ENCODE peak calls at places on chromosomes 12 and 14, in four cellular contexts. T is endothelial cell, Q is PC-9, P is kidney. F is an unnamed sample.

GRCh38 chr12:118302053-118302452 is 70.7 kb downstream of the TAOK3 start:
- DNase-seq in T (no peak), P (no peak), Q (peak), F (peak)

GRCh38 chr12:107914460-107914977 is 140.0 kb downstream of the ASCL4 start:
- DNase-seq in Q (no peak), T (no peak), P (no peak), F (no peak)

GRCh38 chr12:29396774-29397173 is 15.8 kb upstream of the ERGIC2 start:
- DNase-seq in P (no peak), Q (no peak), T (no peak), F (no peak)

GRCh38 chr12:120249875-120250795 is 15.4 kb downstream of the PXN start:
- DNase-seq in T (no peak), P (peak), Q (no peak), F (no peak)

GRCh38 chr12:56086096-56086495 is 6.1 kb downstream of the ERBB3 start:
- DNase-seq in T (no peak), Q (peak), P (no peak), F (no peak)

GRCh38 chr14:94119071-94119470 is 8.5 kb downstream of the IFI27 start:
- DNase-seq in Q (no peak), T (no peak), P (no peak), F (peak)

GRCh38 chr14:54444003-54444402 is 2.8 kb upstream of the CNIH1 start:
- DNase-seq in P (no peak), Q (no peak), T (no peak), F (no peak)

GRCh38 chr14:67787673-67788072 is 28.7 kb downstream of the ZFYVE26 start:
- DNase-seq in T (no peak), P (no peak), Q (no peak), F (no peak)

GRCh38 chr14:52220924-52221802 is 46.3 kb upstream of the PTGDR start:
- DNase-seq in T (no peak), Q (no peak), P (no peak), F (no peak)

GRCh38 chr14:99908653-99909250 is 115.5 kb downstream of the EML1 start:
- DNase-seq in P (no peak), Q (no peak), T (no peak), F (no peak)

GRCh38 chr12:20653871-20654270 is 41.3 kb upstream of the SLCO1C1 start:
- DNase-seq in T (no peak), Q (no peak), P (no peak), F (no peak)

GRCh38 chr12:41190360-41190759 is 2.2 kb downstream of the PDZRN4 start:
- DNase-seq in P (no peak), T (peak), Q (no peak), F (no peak)

DNA sequence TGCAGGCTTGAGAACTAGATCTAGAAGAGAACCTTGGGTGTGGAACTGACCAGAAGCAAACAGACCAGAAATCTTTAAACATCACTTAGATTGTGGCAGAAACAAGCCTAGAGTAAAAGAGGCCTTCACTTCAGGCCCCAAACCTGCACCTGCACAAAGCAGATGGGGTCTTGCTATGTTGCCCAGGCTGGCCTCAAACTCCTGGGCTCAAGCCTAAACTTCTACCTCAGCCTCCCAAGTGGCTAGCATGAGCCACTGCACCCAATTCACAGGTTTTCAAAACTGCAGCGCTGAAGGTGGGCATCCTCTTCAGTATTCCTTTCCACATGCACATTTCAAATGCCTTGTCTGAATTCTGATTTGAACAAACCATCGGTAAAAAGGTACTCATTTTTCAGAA is 19.9 kb downstream of the MOK start:
- DNase-seq in P (no peak), T (no peak), Q (no peak), F (no peak)
- TF ChIP-seq CTCF in P (no peak), T (no peak), Q (no peak), F (no peak)

DNA sequence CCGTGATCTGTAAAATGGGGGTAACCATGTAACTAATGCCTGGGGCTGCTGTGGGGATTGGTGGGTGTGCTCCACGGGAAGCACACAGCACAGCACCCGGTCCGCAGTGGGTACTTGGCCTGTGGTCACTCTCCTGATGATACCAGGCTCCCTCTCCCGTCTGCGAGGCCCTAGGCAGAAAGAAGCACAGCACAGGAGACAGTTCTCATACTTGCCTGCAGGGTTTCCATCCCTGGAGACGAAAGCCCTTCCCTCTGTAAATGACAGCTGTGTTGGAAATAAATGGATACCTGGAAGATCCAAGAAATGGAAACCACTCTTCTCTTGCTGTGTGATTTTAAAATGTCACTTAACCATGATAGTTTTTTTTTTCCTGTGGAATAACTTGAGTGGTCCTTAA is 7.9 kb upstream of the PRMT8 start:
- DNase-seq in P (no peak), Q (no peak), T (no peak), F (no peak)
- TF ChIP-seq CTCF in P (no peak), Q (no peak), T (no peak), F (no peak)

DNA sequence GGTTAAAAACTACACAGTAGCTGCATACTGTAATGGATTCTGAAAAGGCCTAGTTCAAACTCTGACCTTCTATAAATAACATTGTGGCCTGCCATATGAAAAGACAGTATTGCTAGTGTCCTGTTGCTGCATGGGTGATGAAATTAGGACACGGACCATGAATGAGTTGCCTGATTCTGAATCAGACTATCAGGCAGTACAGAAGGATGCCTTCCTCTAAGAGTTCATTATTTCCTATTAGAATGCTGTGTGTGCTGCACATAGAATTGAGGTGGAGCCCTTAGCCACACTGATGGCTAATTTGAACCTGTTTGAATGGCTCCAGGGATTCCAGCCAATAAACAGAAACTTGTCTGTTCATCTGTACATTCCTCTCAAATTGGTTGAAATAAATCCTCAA is 483.2 kb downstream of the APAF1 start:
- DNase-seq in P (no peak), Q (no peak), T (no peak), F (no peak)
- TF ChIP-seq CTCF in P (no peak), Q (no peak), T (no peak), F (no peak)

DNA sequence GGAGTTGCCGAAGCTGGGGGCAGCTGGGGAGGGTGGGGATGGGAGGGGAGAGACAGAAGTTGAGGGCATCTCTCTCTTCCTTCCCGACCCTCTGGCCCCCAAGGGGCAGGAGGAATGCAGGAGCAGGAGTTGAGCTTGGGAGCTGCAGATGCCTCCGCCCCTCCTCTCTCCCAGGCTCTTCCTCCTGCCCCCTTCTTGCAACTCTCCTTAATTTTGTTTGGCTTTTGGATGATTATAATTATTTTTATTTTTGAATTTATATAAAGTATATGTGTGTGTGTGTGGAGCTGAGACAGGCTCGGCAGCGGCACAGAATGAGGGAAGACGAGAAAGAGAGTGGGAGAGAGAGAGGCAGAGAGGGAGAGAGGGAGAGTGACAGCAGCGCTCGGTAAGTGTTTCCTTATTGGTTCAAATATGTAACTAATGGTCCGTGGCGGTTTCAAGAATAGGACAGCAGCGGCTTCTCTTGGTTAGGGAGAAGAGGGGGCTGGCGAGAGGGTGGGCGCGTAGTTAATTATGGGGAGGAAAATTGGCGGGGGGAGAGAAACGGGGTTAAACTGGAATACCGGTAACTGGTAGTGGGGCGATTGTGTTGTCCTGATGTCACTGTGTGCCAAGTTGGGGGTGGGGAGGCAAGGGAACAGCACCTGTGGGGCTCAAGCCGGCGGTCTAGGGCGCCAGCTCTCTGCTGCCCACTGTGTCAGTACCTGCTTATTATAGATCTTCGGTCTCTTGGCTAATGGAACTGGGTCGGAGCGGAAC is 8.4 kb downstream of the HOXC8 start:
- DNase-seq in Q (no peak), P (peak), T (no peak), F (no peak)
- TF ChIP-seq CTCF in Q (no peak), P (no peak), T (no peak), F (no peak)

GRCh38 chr14:74218462-74218861 is 20.8 kb upstream of the VSX2 start:
- DNase-seq in T (no peak), P (no peak), Q (no peak), F (no peak)
- TF ChIP-seq CTCF in T (no peak), P (no peak), Q (no peak), F (no peak)

DNA sequence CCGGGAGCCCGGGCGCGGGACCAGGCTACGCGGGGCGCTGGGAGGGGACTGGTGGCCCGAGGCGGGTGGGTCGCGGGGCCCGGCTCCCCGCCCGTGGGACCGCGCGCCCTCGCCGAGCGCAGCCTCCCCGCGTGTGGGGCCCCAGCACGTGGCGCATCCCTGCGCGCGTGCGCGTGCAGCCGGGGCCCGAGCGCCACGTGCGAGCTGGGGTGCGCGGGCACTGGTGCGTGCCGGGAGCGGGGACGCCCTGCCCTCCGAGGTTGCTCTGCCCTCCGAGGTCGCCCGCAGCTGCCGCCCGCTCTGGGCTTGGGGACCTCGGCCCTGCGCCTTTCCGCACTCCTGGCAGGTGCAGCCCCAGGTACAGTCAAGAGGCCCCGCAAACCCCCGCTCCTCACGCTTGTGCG is 365 bp upstream of the CCDC88C start:
- DNase-seq in Q (peak), T (peak), P (peak), F (no peak)
- TF ChIP-seq CTCF in Q (no peak), T (no peak), P (no peak), F (no peak)

DNA sequence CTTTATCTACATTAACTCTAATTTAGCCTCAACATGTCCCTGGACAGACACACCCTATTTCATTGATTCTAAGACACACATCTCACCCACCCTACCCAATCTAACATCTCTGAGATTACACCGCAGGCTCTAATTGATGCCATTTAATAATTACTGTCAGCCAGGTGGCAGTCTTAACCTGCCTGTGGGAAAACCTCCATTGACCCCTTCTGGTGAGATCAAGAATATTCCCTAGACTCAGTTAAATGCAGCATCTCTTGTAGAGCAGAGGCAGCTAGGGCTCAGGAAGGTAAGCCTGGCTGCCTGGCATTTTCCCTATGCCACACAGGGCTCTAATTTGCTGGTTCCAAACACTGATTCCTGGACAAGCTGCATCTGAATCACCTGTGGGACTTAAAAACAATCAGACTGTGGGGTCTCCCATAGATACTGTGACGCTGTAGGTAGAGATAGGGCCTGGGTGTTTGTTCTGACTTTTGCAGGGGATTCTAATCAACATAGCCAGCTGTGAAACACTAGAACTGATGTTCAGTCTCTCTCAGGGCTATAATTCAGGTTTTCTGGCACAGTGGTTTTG is 14.3 kb downstream of the MCRS1 start:
- DNase-seq in Q (no peak), P (no peak), T (no peak), F (no peak)
- TF ChIP-seq CTCF in Q (peak), P (peak), T (no peak), F (peak)

GRCh38 chr12:113955109-113955970 is 10.8 kb downstream of the RBM19 start:
- DNase-seq in T (peak), P (no peak), Q (peak), F (no peak)
- TF ChIP-seq CTCF in T (peak), P (peak), Q (peak), F (peak)

GRCh38 chr12:6778571-6779550 is 6.5 kb downstream of the LAG3 start:
- DNase-seq in T (peak), P (peak), Q (peak), F (peak)
- TF ChIP-seq CTCF in T (peak), P (peak), Q (peak), F (peak)